ENCODE peak calls at places on chromosome 17, in nine cellular contexts. C is cardiac muscle cell, Z is upper lobe of right lung, O is tibial nerve, N is transverse colon, S is gastrocnemius medialis, Q is left ventricle myocardium inferior, D is H1, V is A549. J is an unnamed sample. For H3K4me1, the result is how much of the 10 kb centered on the place peaks cover.

GRCh38 chr17:32936894-32937500 is 9.0 kb downstream of the TMEM98 start:
- DNase-seq in O (peak), C (peak), D (peak), Q (peak), V (peak), N (peak), Z (peak), S (no peak), J (peak)

GRCh38 chr17:35729405-35729833 is 2.0 kb upstream of the RASL10B start:
- DNase-seq in O (no peak), D (no peak), C (no peak), V (no peak), S (no peak), Z (no peak), N (no peak), Q (no peak), J (no peak)

GRCh38 chr17:17377568-17377967 is 74.4 kb downstream of the NT5M start:
- DNase-seq in O (no peak), Q (no peak), N (no peak), S (no peak), V (no peak), D (no peak), C (no peak), Z (peak), J (no peak)

GRCh38 chr17:9987779-9988585 is 82.9 kb upstream of the RCVRN start:
- DNase-seq in O (no peak), N (peak), S (no peak), C (peak), Z (no peak), V (peak), D (no peak), Q (peak), J (peak)

GRCh38 chr17:81717766-81718089 is 5.6 kb downstream of the SLC25A10 start:
- DNase-seq in D (no peak), N (no peak), C (no peak), Z (no peak), V (no peak), S (no peak), Q (no peak), O (no peak), J (no peak)

GRCh38 chr17:75367312-75367711 is 38.2 kb downstream of the GRB2 start:
- DNase-seq in D (no peak), O (no peak), S (no peak), Z (no peak), C (no peak), V (peak), N (no peak), Q (no peak), J (no peak)

GRCh38 chr17:57226793-57227192 is 29.5 kb upstream of the MSI2 start:
- DNase-seq in S (no peak), V (no peak), N (no peak), Q (no peak), D (no peak), O (no peak), C (no peak), Z (no peak), J (no peak)

GRCh38 chr17:49217651-49218413 is 7.3 kb downstream of the ABI3 start:
- DNase-seq in V (no peak), S (no peak), N (peak), Z (peak), C (no peak), Q (peak), O (no peak), D (no peak), J (peak)

GRCh38 chr17:80850817-80851216 is 140.8 kb upstream of the CHMP6 start:
- DNase-seq in S (no peak), Q (no peak), V (no peak), N (no peak), D (no peak), C (no peak), Z (no peak), O (no peak), J (no peak)

GRCh38 chr17:9647014-9647413 is 1.7 kb downstream of the USP43 start:
- DNase-seq in D (no peak), N (no peak), Q (no peak), Z (no peak), C (no peak), V (no peak), O (no peak), S (no peak), J (no peak)

GRCh38 chr17:72422505-72423285 is 301.9 kb downstream of the SOX9 start:
- DNase-seq in S (peak), N (peak), C (peak), D (no peak), Q (peak), V (peak), O (peak), Z (no peak), J (peak)

GRCh38 chr17:35773674-35774425 is 13.2 kb downstream of the C17orf50 start:
- DNase-seq in S (no peak), N (no peak), Z (peak), O (no peak), D (no peak), Q (no peak), C (no peak), V (no peak), J (no peak)

GRCh38 chr17:78412403-78412802 is 34.0 kb downstream of the PGS1 start:
- DNase-seq in S (peak), O (no peak), D (no peak), V (peak), C (peak), N (no peak), Z (peak), Q (no peak), J (no peak)
- TF ChIP-seq CTCF in S (peak), O (no peak), D (peak), V (peak), C (peak), N (peak), Z (peak), Q (peak), J (no peak)

DNA sequence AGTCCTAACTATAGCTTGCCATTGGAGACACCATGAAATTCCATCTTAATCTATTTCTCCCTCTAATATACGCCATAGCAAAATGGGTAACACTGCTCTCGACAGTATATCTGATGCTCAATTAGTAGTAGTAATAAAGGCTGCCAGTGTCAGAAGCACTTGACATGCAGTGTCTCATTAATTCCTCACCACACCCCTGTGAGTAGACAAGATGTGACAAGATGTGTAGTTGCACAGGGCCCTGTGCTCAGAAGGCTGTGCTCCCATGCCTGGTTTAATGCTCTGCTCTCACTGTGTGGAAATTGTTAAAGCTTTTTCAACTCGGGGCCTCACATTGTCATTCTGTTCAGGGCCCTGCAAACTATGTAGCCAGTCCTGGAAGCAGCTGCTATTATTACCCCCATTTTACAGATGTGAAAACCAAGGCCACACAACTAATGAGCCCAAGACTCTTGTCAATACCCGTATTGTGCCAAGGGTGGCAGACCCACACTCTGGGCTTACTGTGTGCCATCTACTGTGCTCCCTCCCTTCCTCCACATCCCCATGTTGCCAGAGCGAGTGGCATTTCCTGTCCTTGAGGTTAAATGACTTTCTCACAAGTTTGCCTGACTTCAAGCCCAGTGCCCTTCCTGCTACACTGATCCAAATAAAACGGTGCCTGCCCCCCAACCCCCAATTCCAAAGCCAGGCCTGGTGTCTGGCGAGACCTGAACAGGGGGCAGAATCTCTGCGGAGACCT is 287.3 kb upstream of the CCL2 start:
- DNase-seq in N (no peak), Q (no peak), D (no peak), C (no peak), Z (no peak), V (no peak), O (no peak), S (no peak), J (no peak)
- H3K4me1 ChIP-seq in N (under half), Q (under half), D (under half), C (under half), Z (under half), V (under half), O (under half), S (under half), J (under half)

GRCh38 chr17:45200701-45201100 is 21.0 kb upstream of the FMNL1 start:
- DNase-seq in N (no peak), O (peak), C (peak), V (no peak), S (peak), Q (peak), D (no peak), Z (no peak), J (no peak)
- TF ChIP-seq CTCF in N (no peak), O (peak), C (no peak), V (no peak), S (no peak), Q (no peak), D (peak), Z (no peak), J (no peak)

DNA sequence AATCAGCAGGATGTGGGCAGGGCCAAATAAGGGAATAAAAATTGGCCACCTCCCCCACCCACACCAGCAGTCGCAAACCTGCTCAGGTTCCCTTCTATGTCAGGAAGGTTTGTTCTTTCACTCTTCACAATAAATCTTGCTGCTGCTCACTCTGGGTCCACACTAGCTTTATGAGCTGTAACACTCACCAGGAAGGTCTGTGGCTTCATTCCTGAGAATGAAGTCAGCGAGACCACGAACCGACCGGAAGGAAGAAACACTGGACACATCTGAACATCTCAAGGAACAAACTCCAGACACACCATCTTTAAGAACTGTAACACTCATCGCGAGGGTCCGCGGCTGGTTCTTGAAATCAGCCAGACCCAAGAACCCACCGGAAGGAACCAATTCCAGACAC is 115.5 kb upstream of the TBX2 start:
- DNase-seq in V (no peak), D (no peak), C (peak), O (no peak), S (no peak), Z (no peak), Q (no peak), N (no peak), J (no peak)
- H3K4me1 ChIP-seq in V (under half), D (under half), C (under half), O (under half), S (under half), Z (under half), Q (under half), N (under half), J (under half)

DNA sequence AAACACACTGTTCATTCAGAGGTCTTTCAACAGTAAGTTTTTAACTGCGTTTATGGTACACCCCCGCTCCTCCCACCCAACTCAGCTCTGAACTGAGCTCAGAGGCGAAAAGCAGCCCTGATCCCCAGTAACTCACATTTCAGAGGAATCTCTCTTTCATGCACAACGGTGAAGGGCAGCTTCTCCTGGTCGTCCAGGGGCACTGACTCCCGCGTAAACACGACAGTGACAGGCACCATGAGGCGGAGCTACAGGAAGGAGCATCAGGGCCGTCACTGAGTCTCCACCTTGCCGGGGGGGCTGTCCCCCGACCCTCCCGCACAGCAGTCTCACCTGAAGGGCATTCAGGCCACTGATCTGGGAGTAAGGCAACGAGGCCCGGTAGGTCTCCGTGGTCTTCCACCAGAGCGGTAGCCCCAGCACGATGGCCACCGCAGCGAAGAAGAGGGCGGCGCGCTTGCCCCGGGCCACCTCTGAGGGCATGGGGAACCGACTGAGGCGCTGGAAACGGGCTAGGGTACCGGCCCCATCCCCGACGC is 539 bp downstream of the PIGS start:
- DNase-seq in O (no peak), Z (no peak), Q (peak), N (peak), V (peak), D (no peak), C (no peak), S (peak), J (no peak)
- TF ChIP-seq CTCF in O (no peak), Z (no peak), Q (no peak), N (no peak), V (no peak), D (no peak), C (no peak), S (no peak), J (no peak)